ENCODE peak calls at places on chromosomes 16 and 17, in five cellular contexts. L, S, W, Y and N are unnamed samples.

GRCh38 chr17:62802531-62803205 is 5.4 kb downstream of the MARCHF10 start:
- DNase-seq in L (no peak), W (no peak), Y (no peak), S (no peak), N (no peak)

GRCh38 chr17:75241143-75241430 is 20.3 kb downstream of the GGA3 start:
- DNase-seq in W (no peak), S (no peak), Y (no peak), L (no peak), N (no peak)

GRCh38 chr17:3474212-3474611 is 1.6 kb upstream of the ASPA start:
- DNase-seq in Y (no peak), S (no peak), W (no peak), L (peak), N (no peak)

GRCh38 chr17:17712268-17712924 is 31.1 kb downstream of the RAI1 start:
- DNase-seq in L (no peak), Y (no peak), S (peak), W (no peak), N (no peak)

GRCh38 chr16:549544-550263 is 10.5 kb upstream of the PRR35 start:
- DNase-seq in L (no peak), Y (no peak), S (no peak), W (no peak), N (no peak)

GRCh38 chr17:1227365-1227764 is 42.9 kb upstream of the BHLHA9 start:
- DNase-seq in W (no peak), L (no peak), S (no peak), Y (no peak), N (no peak)

GRCh38 chr16:90019543-90020259 is 445 bp upstream of the DBNDD1 start:
- DNase-seq in L (peak), Y (no peak), S (no peak), W (no peak), N (peak)

GRCh38 chr16:31513126-31513525 is 4.9 kb upstream of the RUSF1 start:
- DNase-seq in L (peak), W (no peak), S (no peak), Y (no peak), N (no peak)

GRCh38 chr16:23537390-23537789 is 19.8 kb downstream of the EARS2 start:
- DNase-seq in S (no peak), L (no peak), W (no peak), Y (no peak), N (no peak)

GRCh38 chr16:86221085-86221484 is 289.2 kb upstream of the FOXF1 start:
- DNase-seq in W (no peak), S (no peak), Y (no peak), L (no peak), N (no peak)

GRCh38 chr16:54921229-54921824 is 9.3 kb upstream of the IRX5 start:
- DNase-seq in Y (no peak), W (no peak), L (no peak), S (no peak), N (no peak)

GRCh38 chr17:35900693-35901487 is 20.7 kb upstream of the CCL5 start:
- DNase-seq in Y (no peak), W (no peak), L (no peak), S (no peak), N (no peak)

GRCh38 chr16:52469775-52470174 is 77.2 kb downstream of the TOX3 start:
- DNase-seq in S (no peak), L (peak), Y (no peak), W (no peak), N (no peak)

GRCh38 chr16:69839240-69839688 is 77.1 kb downstream of the WWP2 start:
- DNase-seq in S (no peak), L (no peak), Y (no peak), W (no peak), N (no peak)

GRCh38 chr16:48114410-48114809 is 41.4 kb downstream of the ABCC12 start:
- DNase-seq in W (no peak), Y (no peak), S (no peak), L (no peak), N (no peak)

GRCh38 chr17:64024781-64025731 is 4.6 kb upstream of the ICAM2 start:
- DNase-seq in L (no peak), W (no peak), Y (no peak), S (no peak), N (no peak)

GRCh38 chr16:23310744-23311143 is 8.6 kb downstream of the SCNN1B start:
- DNase-seq in L (no peak), S (no peak), Y (no peak), W (no peak), N (no peak)

GRCh38 chr17:16515933-16516332 is 23.9 kb upstream of the LRRC75A start:
- DNase-seq in S (no peak), W (no peak), L (no peak), Y (no peak), N (no peak)

GRCh38 chr17:73872816-73873215 is 228.6 kb upstream of the SDK2 start:
- DNase-seq in W (no peak), L (no peak), Y (no peak), S (no peak), N (no peak)

GRCh38 chr17:32259596-32259995 is 6.0 kb upstream of the RHBDL3 start:
- DNase-seq in W (no peak), S (no peak), Y (no peak), L (no peak), N (no peak)

GRCh38 chr17:40068917-40069750 is 6.4 kb downstream of the THRA start:
- DNase-seq in S (peak), L (peak), Y (no peak), W (no peak), N (peak)

GRCh38 chr17:59435238-59435637 is 103.8 kb downstream of the YPEL2 start:
- DNase-seq in Y (no peak), L (no peak), W (no peak), S (no peak), N (no peak)

GRCh38 chr16:10600792-10601443 is 20.5 kb upstream of the EMP2 start:
- DNase-seq in S (no peak), L (no peak), W (no peak), Y (no peak), N (no peak)

GRCh38 chr16:57533618-57534336 is 2.6 kb downstream of the CCDC102A start:
- DNase-seq in S (no peak), L (no peak), W (no peak), Y (no peak), N (no peak)

GRCh38 chr17:49904904-49905303 is 57.0 kb upstream of the TAC4 start:
- DNase-seq in L (no peak), S (no peak), W (no peak), Y (no peak), N (no peak)

GRCh38 chr16:58411736-58412614 is 19.7 kb downstream of the GINS3 start:
- DNase-seq in L (no peak), Y (no peak), S (no peak), W (no peak), N (peak)

GRCh38 chr16:55000595-55000994 is 69.9 kb downstream of the IRX5 start:
- DNase-seq in S (no peak), W (no peak), Y (no peak), L (peak), N (no peak)

GRCh38 chr17:14471052-14471451 is 170.2 kb downstream of the HS3ST3B1 start:
- DNase-seq in L (peak), S (no peak), Y (no peak), W (no peak), N (no peak)

GRCh38 chr17:82230627-82231311 is 1.9 kb downstream of the SLC16A3 start:
- DNase-seq in L (peak), W (no peak), Y (no peak), S (no peak), N (peak)

GRCh38 chr16:53881371-53881770 is 177.4 kb downstream of the FTO start:
- DNase-seq in S (no peak), Y (peak), W (no peak), L (peak), N (no peak)

GRCh38 chr17:47864791-47865216 is 13.8 kb upstream of the SP6 start:
- DNase-seq in Y (no peak), L (no peak), S (no peak), W (no peak), N (no peak)

GRCh38 chr16:80982646-80983045 is 24.0 kb downstream of the CMC2 start:
- DNase-seq in Y (no peak), W (no peak), S (no peak), L (no peak), N (no peak)

GRCh38 chr17:18129041-18129502 is 20.5 kb downstream of the MYO15A start:
- DNase-seq in W (no peak), Y (no peak), L (peak), S (no peak), N (no peak)

GRCh38 chr17:48928876-48929811 is 15.5 kb downstream of the SNF8 start:
- DNase-seq in W (no peak), S (no peak), L (no peak), Y (no peak), N (no peak)

GRCh38 chr16:85612191-85612800 is 826 bp upstream of the GSE1 start:
- DNase-seq in S (no peak), W (no peak), L (peak), Y (peak), N (peak)

GRCh38 chr17:27807567-27808470 is 7.5 kb upstream of the NOS2 start:
- DNase-seq in W (no peak), S (peak), L (no peak), Y (no peak), N (no peak)

GRCh38 chr17:73336613-73337400 is 25.0 kb upstream of the CDC42EP4 start:
- DNase-seq in Y (no peak), S (no peak), L (no peak), W (no peak), N (no peak)

GRCh38 chr17:42509409-42509808 is 26.6 kb upstream of the NAGLU start:
- DNase-seq in L (no peak), Y (no peak), W (no peak), S (no peak), N (no peak)

GRCh38 chr17:57135748-57136342 is 50.8 kb downstream of the AKAP1 start:
- DNase-seq in S (no peak), L (no peak), W (no peak), Y (no peak), N (no peak)

GRCh38 chr17:82424001-82424862 is 5.8 kb upstream of the OGFOD3 start:
- DNase-seq in S (no peak), Y (peak), L (peak), W (no peak), N (peak)

GRCh38 chr17:77698903-77699615 is 259.4 kb upstream of the TNRC6C start:
- DNase-seq in W (no peak), Y (no peak), L (no peak), S (no peak), N (no peak)

GRCh38 chr17:77696151-77696719 is 262.3 kb upstream of the TNRC6C start:
- DNase-seq in L (no peak), Y (no peak), W (no peak), S (no peak), N (no peak)

GRCh38 chr17:77695386-77695785 is 263.1 kb upstream of the TNRC6C start:
- DNase-seq in W (no peak), Y (no peak), L (no peak), S (no peak), N (no peak)

GRCh38 chr17:77696720-77697460 is 261.6 kb upstream of the TNRC6C start:
- DNase-seq in L (no peak), S (no peak), Y (no peak), W (no peak), N (no peak)

DNA sequence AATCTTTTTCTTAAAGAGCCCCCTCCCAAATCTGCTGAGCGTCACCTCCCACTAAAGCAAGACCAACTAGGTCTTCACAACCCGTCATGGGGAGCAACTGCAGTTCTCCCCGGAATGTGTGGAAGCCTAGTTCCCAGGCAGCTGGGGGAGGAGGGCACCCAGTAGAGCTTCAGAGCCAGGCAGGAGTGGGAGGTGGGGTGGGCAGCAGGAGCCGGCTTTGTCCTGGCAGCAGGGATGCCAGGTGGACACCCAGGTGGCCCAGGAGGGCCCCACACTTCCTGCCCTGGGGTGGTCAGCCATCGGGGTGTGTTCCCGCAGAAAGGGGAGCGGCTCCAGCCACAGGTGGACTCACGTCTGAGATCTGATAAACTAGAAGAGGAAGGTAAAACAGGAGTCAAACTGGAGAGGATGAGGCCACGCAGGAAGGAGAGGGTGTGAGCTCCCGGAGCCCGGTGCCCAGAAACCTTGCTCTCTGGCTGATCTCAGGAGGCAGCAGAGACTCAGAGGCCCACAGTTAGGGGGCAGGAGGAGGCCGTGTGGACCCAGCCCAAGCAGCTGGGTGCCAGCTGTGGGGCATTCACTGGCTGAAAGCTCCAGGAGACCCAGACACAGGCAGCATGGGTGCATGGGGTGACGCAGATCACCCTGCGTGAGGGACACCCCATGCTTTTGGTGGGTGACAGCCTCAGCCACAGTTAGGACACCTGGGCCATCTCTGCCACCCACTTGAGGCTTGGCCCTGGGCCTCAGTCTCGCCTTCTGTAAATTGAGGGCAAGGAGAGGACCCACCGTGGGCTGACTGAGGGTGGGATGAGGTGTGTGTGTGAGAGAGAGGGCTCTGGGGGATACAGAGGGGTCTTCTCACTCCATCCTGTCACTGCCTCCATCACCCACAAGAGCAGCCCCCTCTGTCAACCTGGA is 260.8 kb upstream of the TNRC6C start:
- DNase-seq in W (no peak), Y (no peak), L (no peak), S (no peak), N (no peak)
- TF ChIP-seq RAD21 in W (no peak), Y (no peak), L (no peak), S (no peak), N (no peak)

GRCh38 chr16:78331749-78332148 is 232.3 kb downstream of the WWOX start:
- DNase-seq in Y (no peak), W (no peak), S (no peak), L (no peak), N (peak)
- TF ChIP-seq RAD21 in Y (no peak), W (no peak), S (no peak), L (no peak), N (no peak)

GRCh38 chr16:12323007-12323699 is 346.6 kb downstream of the SNX29 start:
- DNase-seq in S (peak), Y (no peak), L (no peak), W (no peak), N (no peak)
- TF ChIP-seq RAD21 in S (no peak), Y (no peak), L (no peak), W (no peak), N (no peak)

GRCh38 chr17:79065105-79065670 is 9.4 kb upstream of the ENGASE start:
- DNase-seq in Y (peak), S (no peak), L (peak), W (no peak), N (peak)
- TF ChIP-seq RAD21 in Y (peak), S (peak), L (peak), W (peak), N (peak)

DNA sequence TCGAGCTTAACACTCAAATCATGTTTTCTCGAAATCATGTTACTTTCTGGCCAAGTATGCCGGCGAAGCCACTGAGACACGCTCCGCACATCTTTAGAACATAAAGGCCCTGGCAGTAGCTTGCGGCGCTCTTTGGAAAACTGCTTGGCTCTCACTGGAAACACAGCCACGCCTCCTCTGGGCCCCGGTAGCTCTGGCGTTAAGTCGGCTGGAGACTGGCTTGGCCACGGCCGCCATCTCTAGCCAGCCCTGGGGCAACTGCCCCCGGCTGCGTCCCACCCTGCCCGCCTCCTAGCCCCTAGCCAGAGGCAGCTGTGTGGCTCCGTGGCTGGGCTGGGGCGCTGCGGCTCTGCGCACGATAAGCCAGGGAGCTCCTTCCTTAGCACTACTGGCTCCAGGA is 9.2 kb upstream of the BAIAP2 start:
- DNase-seq in Y (no peak), W (no peak), L (no peak), S (no peak), N (no peak)
- TF ChIP-seq RAD21 in Y (no peak), W (no peak), L (no peak), S (no peak), N (no peak)